ENCODE peak calls at places on chromosomes 2 and 18, in seven cellular contexts. P is mesenchymal stem cell, D is trophoblast cell, C is IMR-90, H is H9, S is mesendoderm, R is H1. K is an unnamed sample.
A peak's percentile ranks its signal among the peaks of the same experiment; 100 is the strongest.

GRCh38 chr2:57190007-57190406 is 856.6 kb upstream of the VRK2 start:
- DNase-seq in P (no peak), D (no peak), C (no peak), H (no peak), S (no peak), R (no peak), K (no peak)

GRCh38 chr2:44291281-44292248 is 16.3 kb downstream of the SLC3A1 start:
- DNase-seq in P (peak; percentile 87), D (peak; percentile 80), C (peak; percentile 75), H (peak; percentile 58), S (peak; percentile 84), R (no peak), K (no peak)

GRCh38 chr2:226888971-226889370 is 53.1 kb downstream of the RHBDD1 start:
- DNase-seq in P (no peak), D (peak; percentile 56), C (peak; percentile 52), H (no peak), S (no peak), R (no peak), K (no peak)

GRCh38 chr2:91442246-91442905 is 2750.9 kb downstream of the RPIA start:
- DNase-seq in P (no peak), D (peak; percentile 35), C (no peak), H (peak; percentile 20), S (no peak), R (no peak), K (no peak)

GRCh38 chr2:99960724-99961566 is 181.4 kb downstream of the AFF3 start:
- DNase-seq in P (no peak), D (no peak), C (peak; percentile 27), H (no peak), S (peak; percentile 4), R (no peak), K (no peak)

GRCh38 chr2:36670881-36671595 is 25.5 kb upstream of the VIT start:
- DNase-seq in P (peak; percentile 46), D (peak; percentile 48), C (peak; percentile 76), H (no peak), S (peak; percentile 28), R (no peak), K (no peak)

GRCh38 chr2:41948397-41948763 is 99.4 kb upstream of the PKDCC start:
- DNase-seq in P (no peak), D (no peak), C (no peak), H (peak; percentile 47), S (peak; percentile 93), R (no peak), K (peak; percentile 67)

GRCh38 chr18:44594779-44595467 is 85.8 kb upstream of the SETBP1 start:
- DNase-seq in P (peak; percentile 78), D (peak; percentile 27), C (peak; percentile 59), H (no peak), S (peak; percentile 79), R (no peak), K (no peak)

GRCh38 chr2:130920417-130921030 is 83.8 kb downstream of the ARHGEF4 start:
- DNase-seq in P (peak; percentile 46), D (peak; percentile 93), C (peak; percentile 64), H (peak; percentile 83), S (peak; percentile 84), R (peak; percentile 74), K (peak; percentile 85)

GRCh38 chr18:79493801-79494211 is 98.1 kb downstream of the NFATC1 start:
- DNase-seq in P (no peak), D (no peak), C (no peak), H (no peak), S (no peak), R (no peak), K (no peak)

GRCh38 chr2:54809814-54810213 is 86.4 kb downstream of the EML6 start:
- DNase-seq in P (peak; percentile 28), D (peak; percentile 65), C (peak; percentile 58), H (no peak), S (peak; percentile 6), R (no peak), K (no peak)

GRCh38 chr18:12593861-12594260 is 64.0 kb downstream of the SPIRE1 start:
- DNase-seq in P (no peak), D (no peak), C (peak; percentile 69), H (no peak), S (no peak), R (no peak), K (no peak)

GRCh38 chr18:77632738-77633137 is 383.1 kb downstream of the GALR1 start:
- DNase-seq in P (no peak), D (no peak), C (no peak), H (no peak), S (no peak), R (no peak), K (no peak)

GRCh38 chr2:42961385-42961800 is 169.0 kb upstream of the HAAO start:
- DNase-seq in P (peak; percentile 56), D (no peak), C (no peak), H (no peak), S (no peak), R (no peak), K (no peak)

GRCh38 chr2:226799976-226800940 is 638 bp upstream of the IRS1 start:
- DNase-seq in P (peak; percentile 41), D (no peak), C (peak; percentile 23), H (peak; percentile 38), S (peak; percentile 58), R (no peak), K (no peak)

GRCh38 chr2:177753682-177754475 is 318.7 kb downstream of the PDE11A start:
- DNase-seq in P (peak; percentile 99), D (peak; percentile 67), C (peak; percentile 82), H (peak; percentile 69), S (peak; percentile 98), R (no peak), K (peak; percentile 30)

GRCh38 chr18:12745095-12745820 is 42.4 kb downstream of the PSMG2 start:
- DNase-seq in P (no peak), D (no peak), C (no peak), H (no peak), S (no peak), R (no peak), K (no peak)

GRCh38 chr2:24571828-24572442 is 80.9 kb downstream of the NCOA1 start:
- DNase-seq in P (no peak), D (no peak), C (no peak), H (no peak), S (peak; percentile 28), R (no peak), K (no peak)

GRCh38 chr2:29920130-29920577 is 1.2 kb downstream of the ALK start:
- DNase-seq in P (peak; percentile 28), D (peak; percentile 66), C (no peak), H (peak; percentile 90), S (peak; percentile 81), R (no peak), K (peak; percentile 87)

GRCh38 chr2:205712508-205712907 is 30.2 kb downstream of the NRP2 start:
- DNase-seq in P (peak; percentile 79), D (peak; percentile 39), C (peak; percentile 92), H (no peak), S (no peak), R (no peak), K (no peak)

GRCh38 chr18:7105268-7105667 is 12.3 kb downstream of the LAMA1 start:
- DNase-seq in P (no peak), D (no peak), C (no peak), H (no peak), S (no peak), R (no peak), K (no peak)

GRCh38 chr2:67451086-67451832 is 54.1 kb downstream of the ETAA1 start:
- DNase-seq in P (peak; percentile 79), D (peak; percentile 79), C (peak; percentile 85), H (no peak), S (peak; percentile 13), R (no peak), K (no peak)

DNA sequence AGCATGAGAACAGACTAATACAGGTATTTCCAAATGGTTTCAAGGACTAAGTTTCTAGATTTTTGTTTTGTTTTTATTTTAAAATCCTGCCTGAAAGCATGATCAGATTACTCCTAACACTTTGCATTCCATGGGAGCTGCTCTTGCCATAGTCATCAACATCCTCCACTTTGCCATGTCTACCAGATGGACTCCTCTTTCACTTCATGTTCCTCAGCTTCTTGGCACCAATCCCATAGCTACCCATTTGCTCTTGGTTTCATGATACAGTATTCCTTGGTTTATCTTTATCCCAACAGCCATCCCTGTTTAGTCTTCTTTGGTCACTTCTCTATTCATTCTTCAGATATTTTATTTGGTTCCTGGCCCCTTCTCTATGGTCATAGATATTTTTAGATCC is 154.2 kb upstream of the CCDC195 start:
- DNase-seq in P (no peak), D (no peak), C (peak; percentile 61), H (no peak), S (no peak), R (no peak), K (no peak)
- H3K18ac ChIP-seq in P (no peak overlapping the region), D (no peak overlapping the region), C (peak overlapping the region; percentile 52), H (no peak overlapping the region), S (no peak overlapping the region), R (no peak overlapping the region), K (no peak overlapping the region)

GRCh38 chr2:10080536-10081304 is 509 bp upstream of the CYS1 start:
- DNase-seq in P (no peak), D (no peak), C (no peak), H (no peak), S (no peak), R (no peak), K (no peak)

GRCh38 chr2:10079192-10079930 is 850 bp downstream of the CYS1 start:
- DNase-seq in P (peak; percentile 26), D (peak; percentile 96), C (peak; percentile 58), H (peak; percentile 47), S (peak; percentile 35), R (no peak), K (peak; percentile 33)

GRCh38 chr2:10078704-10079191 is 1.5 kb downstream of the CYS1 start:
- DNase-seq in P (no peak), D (no peak), C (no peak), H (no peak), S (no peak), R (no peak), K (no peak)

GRCh38 chr2:10078001-10078400 is 2.2 kb downstream of the CYS1 start:
- DNase-seq in P (no peak), D (no peak), C (no peak), H (no peak), S (no peak), R (no peak), K (no peak)

DNA sequence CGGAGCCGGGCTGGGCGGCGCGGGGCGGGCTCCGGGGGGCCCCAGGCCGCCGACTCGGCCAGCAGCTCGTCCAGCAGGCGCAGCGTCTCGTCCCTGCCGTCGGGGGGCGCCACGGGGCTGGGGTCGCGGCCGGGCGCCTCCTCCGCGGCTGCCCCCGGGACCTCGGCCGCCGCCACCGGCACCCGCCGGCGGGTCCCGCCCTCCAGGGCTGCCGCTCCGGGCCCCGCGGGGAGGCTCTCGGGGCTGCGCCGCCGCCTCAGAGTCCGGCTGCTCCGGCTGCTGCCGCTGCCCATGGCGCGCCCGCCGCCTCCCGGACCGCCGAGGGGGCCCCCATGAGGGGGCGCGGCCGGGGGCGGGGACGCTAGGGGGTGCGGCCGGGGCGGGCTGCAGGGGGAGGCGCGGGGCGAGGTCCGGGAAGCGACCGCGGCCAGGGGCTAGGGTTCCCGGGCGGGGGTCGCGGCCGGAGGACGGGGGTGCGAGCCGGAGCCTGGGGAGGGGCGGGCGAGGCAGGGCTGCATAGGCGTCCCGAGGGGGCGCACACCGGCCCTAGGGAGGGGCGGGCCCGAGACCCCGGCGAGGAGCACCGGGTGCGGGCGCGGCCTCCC is at the start of gene CYS1:
- DNase-seq in P (no peak), D (peak; percentile 15), C (no peak), H (peak; percentile 59), S (peak; percentile 44), R (no peak), K (peak; percentile 33)
- H3K18ac ChIP-seq in P (no peak within 1 kb of the TSS), D (no peak within 1 kb of the TSS), C (no peak within 1 kb of the TSS), H (no peak within 1 kb of the TSS), S (peak within 1 kb of the TSS; percentile 86), R (peak within 1 kb of the TSS; percentile 48), K (peak within 1 kb of the TSS; percentile 71)

GRCh38 chr18:14949800-14950415 is 201.9 kb downstream of the ANKRD30B start:
- DNase-seq in P (no peak), D (no peak), C (no peak), H (no peak), S (no peak), R (no peak), K (no peak)
- H3K18ac ChIP-seq in P (no peak overlapping the region), D (no peak overlapping the region), C (no peak overlapping the region), H (no peak overlapping the region), S (no peak overlapping the region), R (no peak overlapping the region), K (no peak overlapping the region)

GRCh38 chr18:67232406-67232805 is 284.1 kb downstream of the DSEL start:
- DNase-seq in P (peak; percentile 29), D (peak; percentile 81), C (peak; percentile 62), H (no peak), S (peak; percentile 4), R (peak; percentile 10), K (no peak)
- H3K18ac ChIP-seq in P (no peak overlapping the region), D (no peak overlapping the region), C (no peak overlapping the region), H (no peak overlapping the region), S (no peak overlapping the region), R (no peak overlapping the region), K (no peak overlapping the region)